ENCODE peak calls at places on chromosomes 16 and 17, in six cellular contexts. E is NCI-H510A treated with DMSO at 0.1 percent for 48 hours, K is T-helper 9 cell, V is left cardiac atrium, N is uterus, D is nucleus accumbens. C is an unnamed sample.

GRCh38 chr17:79970576-79971068 is 65.0 kb downstream of the TBC1D16 start:
- DNase-seq in D (no peak), E (no peak), N (no peak), V (peak; percentile 22), K (peak; percentile 13), C (peak; percentile 74)

GRCh38 chr17:8459109-8459508 is 23.4 kb downstream of the NDEL1 start:
- DNase-seq in E (peak; percentile 21), K (no peak), V (no peak), D (no peak), N (no peak), C (no peak)

GRCh38 chr17:50259484-50260324 is 14.6 kb upstream of the TMEM92 start:
- DNase-seq in V (no peak), N (peak; percentile 40), K (no peak), D (no peak), E (no peak), C (no peak)

GRCh38 chr17:77392376-77393273 is 251.9 kb downstream of the SEC14L1 start:
- DNase-seq in V (peak; percentile 61), D (no peak), E (no peak), K (no peak), N (peak; percentile 51), C (peak; percentile 70)

GRCh38 chr17:2128011-2128410 is 73.1 kb downstream of the HIC1 start:
- DNase-seq in E (no peak), K (no peak), N (no peak), D (no peak), V (no peak), C (no peak)

GRCh38 chr17:50469005-50469605 is 425 bp upstream of the CHAD start:
- DNase-seq in K (no peak), V (no peak), N (no peak), D (no peak), E (no peak), C (peak; percentile 55)

GRCh38 chr17:57916925-57917858 is 38.0 kb downstream of the CUEDC1 start:
- DNase-seq in N (no peak), K (peak; percentile 12), E (peak; percentile 98), V (peak; percentile 41), D (peak; percentile 47), C (peak; percentile 73)

GRCh38 chr16:26521626-26522025 is 545.1 kb upstream of the C16orf82 start:
- DNase-seq in K (no peak), E (no peak), N (no peak), V (no peak), D (no peak), C (no peak)

GRCh38 chr16:84548971-84549844 is 44.7 kb upstream of the MEAK7 start:
- DNase-seq in V (no peak), D (no peak), K (peak; percentile 22), N (peak; percentile 43), E (no peak), C (no peak)

GRCh38 chr16:58022601-58023371 is 2.8 kb upstream of the MMP15 start:
- DNase-seq in D (peak; percentile 39), E (peak; percentile 67), N (peak; percentile 82), K (no peak), V (peak; percentile 87), C (peak; percentile 91)

GRCh38 chr17:31394544-31394943 is 3.1 kb downstream of the RAB11FIP4 start:
- DNase-seq in D (no peak), V (peak; percentile 73), K (no peak), N (no peak), E (no peak), C (no peak)

GRCh38 chr16:85275533-85276249 is 163.4 kb upstream of the CIBAR2 start:
- DNase-seq in V (peak; percentile 69), E (peak; percentile 57), N (peak; percentile 56), D (peak; percentile 50), K (peak; percentile 51), C (peak; percentile 74)

GRCh38 chr17:49821916-49822315 is 26.0 kb downstream of the TAC4 start:
- DNase-seq in N (no peak), V (no peak), K (no peak), E (no peak), D (no peak), C (no peak)

GRCh38 chr17:48925991-48926342 is 17.8 kb downstream of the UBE2Z start:
- DNase-seq in K (no peak), V (no peak), E (no peak), D (no peak), N (no peak), C (no peak)

GRCh38 chr17:15981646-15982580 is 17.6 kb downstream of the ZSWIM7 start:
- DNase-seq in D (no peak), E (no peak), N (no peak), K (no peak), V (no peak), C (no peak)